ENCODE peak calls at places on chromosomes 7 and 10, in six cellular contexts. P is SK-N-SH, W is K562, O is H1, B is HepG2, Y is GM12878. M is an unnamed sample.

GRCh38 chr7:75537731-75538130 is 45.6 kb downstream of the SPDYE5 start:
- DNase-seq in Y (no peak), W (no peak), P (no peak), O (no peak), B (no peak), M (no peak)

GRCh38 chr10:4717670-4718069 is 108.3 kb upstream of the AKR1E2 start:
- DNase-seq in O (no peak), Y (no peak), W (no peak), P (no peak), B (no peak), M (no peak)

GRCh38 chr7:40715053-40715430 is 580.2 kb downstream of the SUGCT start:
- DNase-seq in P (no peak), W (no peak), Y (no peak), O (no peak), B (no peak), M (no peak)

GRCh38 chr7:26489906-26490305 is 198.2 kb downstream of the SNX10 start:
- DNase-seq in Y (no peak), O (no peak), P (no peak), W (no peak), B (no peak), M (no peak)

GRCh38 chr7:64869121-64869725 is 33.9 kb upstream of the ZNF273 start:
- DNase-seq in O (no peak), Y (no peak), P (peak), W (no peak), B (no peak), M (no peak)

GRCh38 chr7:98831641-98832221 is 38.1 kb downstream of the TMEM130 start:
- DNase-seq in B (peak), W (peak), P (peak), O (peak), Y (no peak), M (no peak)

GRCh38 chr7:101588131-101588935 is 40.8 kb downstream of the MYL10 start:
- DNase-seq in P (no peak), O (peak), B (no peak), Y (no peak), W (no peak), M (no peak)

GRCh38 chr10:130425881-130426435 is 289.8 kb downstream of the GLRX3 start:
- DNase-seq in Y (no peak), P (no peak), O (no peak), W (no peak), B (no peak), M (no peak)

GRCh38 chr10:63412304-63412703 is 53.5 kb downstream of the JMJD1C start:
- DNase-seq in Y (no peak), P (no peak), W (no peak), O (no peak), B (no peak), M (no peak)

GRCh38 chr10:22824984-22825383 is 102.9 kb upstream of the ARMC3 start:
- DNase-seq in B (peak), W (no peak), O (no peak), P (no peak), Y (no peak), M (peak)

DNA sequence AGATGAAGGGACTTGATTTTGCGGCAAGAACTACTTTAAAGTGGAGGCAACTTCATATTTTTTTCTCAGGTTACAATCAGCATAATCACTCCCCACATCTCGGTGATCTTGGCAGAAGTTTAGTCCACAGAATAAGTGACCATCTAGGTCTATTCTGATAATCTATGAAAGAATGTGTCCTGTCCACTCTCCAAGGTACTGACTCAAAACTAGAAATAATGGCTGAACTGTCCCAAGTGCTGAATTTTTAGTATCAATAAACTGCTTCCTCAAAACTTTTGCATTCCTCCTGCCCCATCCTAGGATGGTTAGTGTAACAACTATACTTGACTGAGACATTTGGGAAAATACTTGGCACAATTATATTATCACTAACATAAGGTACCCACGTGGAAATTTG is 10.9 kb upstream of the CHRM2 start:
- DNase-seq in W (no peak), P (no peak), Y (no peak), B (no peak), O (no peak), M (no peak)
- TF ChIP-seq CHD2 in W (no peak), P (no peak), Y (no peak), B (no peak), O (no peak), M (no peak)

DNA sequence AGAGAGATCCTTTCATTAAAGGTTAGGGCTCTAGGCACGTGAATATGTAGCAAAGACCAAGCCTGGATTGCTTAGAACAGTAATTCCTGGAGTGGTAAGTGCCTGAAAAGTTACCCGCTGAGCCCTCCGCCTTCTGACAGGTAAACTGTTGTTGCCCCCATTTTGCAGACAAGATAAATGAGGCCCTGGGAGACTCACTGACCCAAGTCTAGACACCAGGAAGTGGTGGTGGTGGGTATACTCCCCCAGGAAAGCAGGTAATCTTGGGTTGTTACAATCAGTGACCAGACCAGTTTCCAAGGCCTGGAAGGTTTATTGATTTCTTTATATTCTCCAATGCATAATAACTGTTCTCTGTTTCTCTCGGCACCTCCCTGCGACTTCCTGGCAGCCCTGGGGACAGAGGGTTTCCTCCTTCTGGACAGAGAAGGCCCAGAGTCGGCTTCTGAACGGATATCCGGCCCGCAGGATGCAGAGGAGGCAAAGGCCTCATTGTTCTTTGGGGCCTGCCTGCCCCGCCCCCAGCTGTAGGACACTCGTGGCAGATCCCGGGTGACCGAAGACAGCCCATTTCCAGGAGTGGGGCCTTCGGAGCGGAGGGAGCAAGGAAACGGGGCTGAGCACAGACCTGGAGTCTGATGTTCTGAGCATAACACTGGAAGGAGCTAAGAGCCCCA is 1.3 kb upstream of the GRK5 start:
- DNase-seq in W (peak), O (peak), P (peak), Y (no peak), B (peak), M (peak)
- TF ChIP-seq CHD2 in W (no peak), O (no peak), P (no peak), Y (peak), B (no peak), M (no peak)

GRCh38 chr7:13179011-13179574 is 491.7 kb downstream of the ARL4A start:
- DNase-seq in B (peak), W (no peak), Y (no peak), P (peak), O (no peak), M (no peak)

GRCh38 chr7:13185139-13185538 is 497.7 kb downstream of the ARL4A start:
- DNase-seq in W (no peak), P (no peak), B (peak), Y (no peak), O (no peak), M (no peak)

GRCh38 chr7:13179775-13180448 is 492.5 kb downstream of the ARL4A start:
- DNase-seq in B (no peak), Y (no peak), P (no peak), O (no peak), W (no peak), M (no peak)

DNA sequence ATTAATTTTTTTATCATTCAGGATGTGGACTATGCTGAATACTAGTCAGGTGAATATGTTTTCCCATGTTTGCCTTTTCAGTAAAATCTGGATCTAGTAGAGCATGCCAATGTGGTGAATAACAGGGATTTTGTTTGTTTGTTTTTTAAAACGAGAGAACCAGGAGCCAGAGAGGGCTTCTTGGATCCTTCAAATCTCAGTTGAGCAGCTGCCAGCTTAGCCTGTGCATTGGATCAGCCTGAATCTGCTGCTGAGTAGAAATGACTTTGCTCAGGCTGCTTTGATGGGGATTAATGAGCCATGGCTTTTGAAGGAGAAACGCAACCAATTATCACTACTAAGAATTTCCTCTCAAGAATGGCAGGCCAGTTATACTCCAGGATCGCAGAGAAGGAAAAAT is 493.8 kb downstream of the ARL4A start:
- DNase-seq in W (no peak), P (no peak), Y (no peak), B (no peak), O (no peak), M (peak)
- TF ChIP-seq CHD2 in W (no peak), P (no peak), Y (no peak), B (no peak), O (no peak), M (no peak)

GRCh38 chr7:121391686-121392085 is 4.4 kb downstream of the FAM3C start:
- DNase-seq in O (no peak), P (no peak), W (no peak), B (no peak), Y (no peak), M (no peak)
- TF ChIP-seq CHD2 in O (no peak), P (no peak), W (no peak), B (no peak), Y (no peak), M (no peak)

DNA sequence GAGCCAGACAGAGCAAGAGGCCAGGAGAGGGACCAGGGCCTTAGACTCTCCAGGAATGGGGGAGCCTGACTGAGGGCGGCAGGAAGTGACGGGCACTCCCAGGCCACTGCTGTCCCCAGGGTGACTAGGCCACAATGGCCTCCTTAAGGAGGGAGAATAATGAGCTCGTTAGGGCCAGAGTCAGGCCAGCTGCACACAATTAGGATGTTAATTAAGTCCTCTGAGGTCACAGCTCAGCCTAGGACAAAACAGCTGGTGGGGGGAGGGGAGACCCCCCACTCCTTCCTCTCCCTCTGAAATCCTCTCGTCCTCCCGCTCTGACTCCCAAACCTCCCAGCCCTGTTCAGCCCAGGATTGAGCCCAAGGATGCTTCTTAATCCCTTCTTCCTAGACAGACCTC is 143.0 kb downstream of the NEURL1 start:
- DNase-seq in W (no peak), O (peak), P (no peak), B (no peak), Y (no peak), M (no peak)
- TF ChIP-seq CHD2 in W (no peak), O (no peak), P (no peak), B (no peak), Y (no peak), M (no peak)

GRCh38 chr7:104964626-104965236 is 49.3 kb upstream of the KMT2E start:
- DNase-seq in Y (no peak), B (no peak), O (no peak), W (peak), P (no peak), M (no peak)
- TF ChIP-seq CHD2 in Y (no peak), B (no peak), O (no peak), W (no peak), P (no peak), M (no peak)

DNA sequence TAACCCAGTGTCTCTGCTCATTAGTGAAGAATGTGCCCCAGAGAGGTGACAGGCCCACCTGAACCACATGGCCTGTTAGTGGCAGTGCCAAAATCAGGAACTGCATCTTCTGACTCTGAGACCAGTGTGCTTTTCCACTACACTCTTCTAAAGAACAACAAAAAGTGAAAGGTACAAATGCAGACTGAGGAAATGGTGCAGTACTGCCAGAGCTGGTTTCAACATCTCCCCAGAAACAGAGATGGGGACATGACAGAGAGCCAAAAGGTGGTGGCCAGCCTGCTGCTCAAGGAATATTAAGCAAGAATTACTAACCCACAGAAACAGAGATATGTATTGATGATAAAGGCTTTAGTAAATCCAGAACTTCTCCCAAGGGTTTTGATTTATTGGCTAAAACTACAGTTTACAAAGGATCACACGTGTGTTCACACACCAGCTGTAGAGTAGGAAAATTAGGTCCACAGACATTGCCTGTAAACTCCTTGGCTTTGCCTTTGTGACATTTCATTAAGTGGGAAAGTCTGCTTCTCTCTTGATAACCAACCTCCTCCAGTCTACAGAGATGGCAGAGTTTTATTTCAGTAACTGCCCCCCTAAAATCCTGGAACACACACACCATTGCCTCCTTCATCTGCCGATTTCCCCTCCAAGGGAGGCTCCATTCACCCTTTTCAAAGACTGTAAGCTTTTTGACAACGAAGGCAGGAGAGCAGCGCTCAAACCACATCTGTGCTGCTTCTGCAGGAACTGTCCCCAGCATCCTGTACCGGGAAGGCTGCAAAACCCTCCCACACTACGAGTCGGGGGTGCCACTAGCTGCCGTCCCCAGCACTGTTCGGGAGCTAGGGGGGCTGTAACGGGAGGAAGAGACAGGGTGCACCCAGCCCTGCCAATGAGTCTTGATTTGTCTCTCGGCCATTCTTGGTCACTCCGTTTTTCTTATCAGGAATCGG is 29.8 kb downstream of the GSDME start:
- DNase-seq in O (no peak), W (no peak), B (no peak), Y (no peak), P (no peak), M (no peak)
- TF ChIP-seq CHD2 in O (no peak), W (no peak), B (no peak), Y (no peak), P (no peak), M (no peak)

DNA sequence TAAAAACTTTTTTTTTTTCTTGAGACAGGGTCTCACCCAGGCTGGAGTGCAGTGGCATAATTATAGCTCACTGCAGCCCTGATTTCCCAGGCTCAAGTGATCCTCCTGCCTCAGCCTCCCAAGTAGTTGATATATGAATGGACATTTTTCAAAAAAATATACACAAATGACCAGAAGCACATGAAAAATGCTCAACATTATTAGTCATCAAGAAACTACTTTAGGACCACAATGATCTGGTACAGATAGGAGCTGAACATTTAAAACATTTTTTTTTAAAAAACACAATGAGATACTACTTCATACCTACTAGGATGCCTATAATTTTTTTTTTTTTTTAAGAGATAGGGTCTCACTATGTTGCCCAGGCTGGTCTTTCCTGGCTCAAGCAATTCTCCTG is 21.7 kb downstream of the SCD start:
- DNase-seq in P (no peak), O (no peak), W (no peak), Y (no peak), B (no peak), M (no peak)
- TF ChIP-seq CHD2 in P (no peak), O (no peak), W (no peak), Y (no peak), B (no peak), M (no peak)

GRCh38 chr7:45136106-45137060 is 21.2 kb upstream of the RAMP3 start:
- DNase-seq in O (no peak), Y (peak), B (peak), P (peak), W (peak), M (peak)
- TF ChIP-seq CHD2 in O (no peak), Y (no peak), B (no peak), P (peak), W (no peak), M (no peak)